ENCODE peak calls at places on chromosomes 1 and 21, in four cellular contexts. One of them, this sample, is unnamed.

GRCh38 chr1:227897704-227898438 is 49.9 kb downstream of the WNT9A start:
- DNase-seq in WTC11: peak; percentile 5
- DNase-seq in K562: no peak
- DNase-seq in GM12878: no peak
- DNase-seq in this sample: no peak

GRCh38 chr1:245538671-245539070 is 383.9 kb downstream of the KIF26B start:
- DNase-seq in WTC11: no peak
- DNase-seq in K562: no peak
- DNase-seq in GM12878: no peak
- DNase-seq in this sample: no peak

GRCh38 chr1:215887618-215888017 is 320.5 kb downstream of the KCTD3 start:
- DNase-seq in WTC11: no peak
- DNase-seq in K562: no peak
- DNase-seq in GM12878: no peak
- DNase-seq in this sample: no peak

GRCh38 chr1:221431068-221431651 is 310.7 kb downstream of the DUSP10 start:
- DNase-seq in WTC11: no peak
- DNase-seq in K562: no peak
- DNase-seq in GM12878: no peak
- DNase-seq in this sample: no peak

GRCh38 chr1:150386546-150387080 is 22.7 kb downstream of the RPRD2 start:
- DNase-seq in WTC11: no peak
- DNase-seq in K562: no peak
- DNase-seq in GM12878: no peak
- DNase-seq in this sample: no peak

GRCh38 chr1:58200437-58200836 is 346.1 kb downstream of the OMA1 start:
- DNase-seq in WTC11: no peak
- DNase-seq in K562: no peak
- DNase-seq in GM12878: no peak
- DNase-seq in this sample: no peak

GRCh38 chr1:109539676-109540075 is at the start of gene GPR61:
- DNase-seq in WTC11: no peak
- DNase-seq in K562: no peak
- DNase-seq in GM12878: no peak
- DNase-seq in this sample: no peak

GRCh38 chr21:25838809-25839208 is 104.0 kb downstream of the GABPA start:
- DNase-seq in WTC11: no peak
- DNase-seq in K562: no peak
- DNase-seq in GM12878: no peak
- DNase-seq in this sample: no peak

GRCh38 chr1:109979489-109980091 is 5.0 kb upstream of the AHCYL1 start:
- DNase-seq in WTC11: no peak
- DNase-seq in K562: peak; percentile 52
- DNase-seq in GM12878: no peak
- DNase-seq in this sample: no peak

GRCh38 chr21:36630485-36631206 is 68.3 kb upstream of the SIM2 start:
- DNase-seq in WTC11: peak; percentile 91
- DNase-seq in K562: peak; percentile 86
- DNase-seq in GM12878: no peak
- DNase-seq in this sample: peak; percentile 48

GRCh38 chr1:150596095-150596892 is 16.9 kb upstream of the MCL1 start:
- DNase-seq in WTC11: no peak
- DNase-seq in K562: no peak
- DNase-seq in GM12878: no peak
- DNase-seq in this sample: no peak

GRCh38 chr1:14914351-14914988 is 239.1 kb upstream of the TMEM51 start:
- DNase-seq in WTC11: no peak
- DNase-seq in K562: no peak
- DNase-seq in GM12878: no peak
- DNase-seq in this sample: no peak

GRCh38 chr1:169020684-169021083 is 85.8 kb upstream of the ATP1B1 start:
- DNase-seq in WTC11: no peak
- DNase-seq in K562: no peak
- DNase-seq in GM12878: no peak
- DNase-seq in this sample: no peak

GRCh38 chr1:86499987-86500593 is 31.4 kb downstream of the CLCA1 start:
- DNase-seq in WTC11: no peak
- DNase-seq in K562: peak; percentile 50
- DNase-seq in GM12878: no peak
- DNase-seq in this sample: peak; percentile 32

GRCh38 chr1:99629164-99629563 is 16.7 kb upstream of the PALMD start:
- DNase-seq in WTC11: no peak
- DNase-seq in K562: no peak
- DNase-seq in GM12878: no peak
- DNase-seq in this sample: no peak

GRCh38 chr1:111309690-111310089 is 19.0 kb downstream of the CHIA start:
- DNase-seq in WTC11: no peak
- DNase-seq in K562: no peak
- DNase-seq in GM12878: no peak
- DNase-seq in this sample: no peak

DNA sequence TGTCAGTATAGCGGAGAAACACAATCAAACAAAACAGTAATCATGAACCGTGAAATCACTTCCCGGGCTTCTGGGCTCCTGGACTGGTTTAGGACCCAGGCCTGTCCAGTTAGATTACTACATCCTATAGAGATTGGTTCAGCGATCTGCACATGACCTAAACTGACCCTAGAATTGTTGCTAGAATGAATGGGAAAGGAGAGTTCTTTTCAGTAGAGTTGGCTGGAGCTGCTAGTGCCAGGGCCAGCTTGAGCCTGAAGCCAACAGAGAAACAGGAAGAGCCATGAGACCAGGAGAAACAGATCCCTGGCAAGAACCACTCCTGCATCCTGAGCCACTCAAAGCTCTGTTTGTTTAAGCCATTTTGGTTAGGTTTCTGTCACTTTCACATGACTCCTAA is 474.3 kb upstream of the C1orf87 start:
- DNase-seq in WTC11: no peak
- DNase-seq in K562: no peak
- DNase-seq in GM12878: no peak
- DNase-seq in this sample: no peak
- TF ChIP-seq CBFB in WTC11: no peak
- TF ChIP-seq CBFB in K562: no peak
- TF ChIP-seq CBFB in GM12878: no peak
- TF ChIP-seq CBFB in this sample: no peak

GRCh38 chr1:55069280-55069679 is 29.9 kb downstream of the PCSK9 start:
- DNase-seq in WTC11: no peak
- DNase-seq in K562: no peak
- DNase-seq in GM12878: no peak
- DNase-seq in this sample: no peak
- TF ChIP-seq CBFB in WTC11: no peak
- TF ChIP-seq CBFB in K562: no peak
- TF ChIP-seq CBFB in GM12878: no peak
- TF ChIP-seq CBFB in this sample: no peak

DNA sequence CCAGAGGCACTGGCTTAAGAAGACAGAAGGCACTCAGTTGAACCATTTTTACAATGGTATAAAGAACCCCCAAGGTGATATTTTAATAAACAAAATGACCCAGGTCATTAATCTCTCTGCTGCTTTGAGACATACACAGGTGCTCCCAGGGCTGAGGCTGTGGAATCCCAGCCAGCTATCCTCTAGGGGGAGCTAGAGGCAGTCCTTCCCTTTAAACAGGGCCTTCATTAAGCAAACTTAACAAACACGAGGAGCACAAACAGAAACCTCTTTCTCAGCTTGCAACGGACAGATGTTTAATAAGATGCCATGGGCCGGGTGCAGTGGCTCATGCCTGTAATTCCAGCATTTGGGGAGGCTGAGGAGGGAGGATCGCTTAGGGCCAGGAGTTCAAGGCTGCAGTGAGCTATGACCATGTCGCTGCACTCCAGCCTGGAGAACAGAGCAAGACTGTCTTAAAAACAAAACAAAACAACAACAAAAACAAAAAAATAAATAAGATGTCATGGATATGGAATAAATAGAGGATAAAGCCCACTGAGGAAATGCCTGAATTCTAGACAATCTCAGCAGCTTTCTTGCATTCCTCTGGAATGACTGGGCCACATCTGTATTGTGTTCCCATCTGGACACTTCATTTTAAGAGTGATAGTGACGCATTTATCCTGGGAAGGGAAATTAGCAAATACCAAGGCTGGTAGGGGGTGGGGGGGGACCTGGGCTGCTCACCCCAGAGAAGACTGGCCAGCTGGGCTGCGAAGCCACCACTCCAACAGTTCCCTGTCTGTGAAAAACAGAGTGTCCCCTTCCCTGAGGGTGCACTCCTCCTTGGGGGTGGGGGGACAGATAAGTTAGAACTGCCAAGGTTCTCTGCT is 106.5 kb downstream of the HIVEP3 start:
- DNase-seq in WTC11: peak; percentile 74
- DNase-seq in K562: peak; percentile 70
- DNase-seq in GM12878: no peak
- DNase-seq in this sample: peak; percentile 14
- TF ChIP-seq CBFB in WTC11: no peak
- TF ChIP-seq CBFB in K562: no peak
- TF ChIP-seq CBFB in GM12878: no peak
- TF ChIP-seq CBFB in this sample: no peak

GRCh38 chr1:212528501-212528900 is 80.1 kb upstream of the ATF3 start:
- DNase-seq in WTC11: no peak
- DNase-seq in K562: no peak
- DNase-seq in GM12878: no peak
- DNase-seq in this sample: no peak

GRCh38 chr1:212526111-212526491 is 82.5 kb upstream of the ATF3 start:
- DNase-seq in WTC11: no peak
- DNase-seq in K562: no peak
- DNase-seq in GM12878: no peak
- DNase-seq in this sample: no peak

GRCh38 chr1:212531796-212532195 is 76.8 kb upstream of the ATF3 start:
- DNase-seq in WTC11: no peak
- DNase-seq in K562: no peak
- DNase-seq in GM12878: no peak
- DNase-seq in this sample: no peak

GRCh38 chr1:212531267-212531666 is 77.3 kb upstream of the ATF3 start:
- DNase-seq in WTC11: no peak
- DNase-seq in K562: no peak
- DNase-seq in GM12878: no peak
- DNase-seq in this sample: no peak

GRCh38 chr1:212529211-212529731 is 79.3 kb upstream of the ATF3 start:
- DNase-seq in WTC11: no peak
- DNase-seq in K562: no peak
- DNase-seq in GM12878: no peak
- DNase-seq in this sample: no peak
- TF ChIP-seq CBFB in WTC11: no peak
- TF ChIP-seq CBFB in K562: no peak
- TF ChIP-seq CBFB in GM12878: no peak
- TF ChIP-seq CBFB in this sample: no peak

GRCh38 chr1:26322042-26322331 is 4.2 kb downstream of the CD52 start:
- DNase-seq in WTC11: no peak
- DNase-seq in K562: no peak
- DNase-seq in GM12878: no peak
- DNase-seq in this sample: no peak

GRCh38 chr1:26323382-26323781 is 5.6 kb downstream of the CD52 start:
- DNase-seq in WTC11: no peak
- DNase-seq in K562: no peak
- DNase-seq in GM12878: no peak
- DNase-seq in this sample: no peak

GRCh38 chr1:26318338-26319064 is 743 bp downstream of the CD52 start:
- DNase-seq in WTC11: no peak
- DNase-seq in K562: peak; percentile 48
- DNase-seq in GM12878: no peak
- DNase-seq in this sample: no peak

GRCh38 chr1:26321315-26322041 is 3.7 kb downstream of the CD52 start:
- DNase-seq in WTC11: peak; percentile 98
- DNase-seq in K562: peak; percentile 91
- DNase-seq in GM12878: peak; percentile 57
- DNase-seq in this sample: peak; percentile 69

GRCh38 chr1:26320896-26321295 is 3.1 kb downstream of the CD52 start:
- DNase-seq in WTC11: no peak
- DNase-seq in K562: no peak
- DNase-seq in GM12878: no peak
- DNase-seq in this sample: no peak
- TF ChIP-seq CBFB in WTC11: no peak
- TF ChIP-seq CBFB in K562: no peak
- TF ChIP-seq CBFB in GM12878: no peak
- TF ChIP-seq CBFB in this sample: no peak

DNA sequence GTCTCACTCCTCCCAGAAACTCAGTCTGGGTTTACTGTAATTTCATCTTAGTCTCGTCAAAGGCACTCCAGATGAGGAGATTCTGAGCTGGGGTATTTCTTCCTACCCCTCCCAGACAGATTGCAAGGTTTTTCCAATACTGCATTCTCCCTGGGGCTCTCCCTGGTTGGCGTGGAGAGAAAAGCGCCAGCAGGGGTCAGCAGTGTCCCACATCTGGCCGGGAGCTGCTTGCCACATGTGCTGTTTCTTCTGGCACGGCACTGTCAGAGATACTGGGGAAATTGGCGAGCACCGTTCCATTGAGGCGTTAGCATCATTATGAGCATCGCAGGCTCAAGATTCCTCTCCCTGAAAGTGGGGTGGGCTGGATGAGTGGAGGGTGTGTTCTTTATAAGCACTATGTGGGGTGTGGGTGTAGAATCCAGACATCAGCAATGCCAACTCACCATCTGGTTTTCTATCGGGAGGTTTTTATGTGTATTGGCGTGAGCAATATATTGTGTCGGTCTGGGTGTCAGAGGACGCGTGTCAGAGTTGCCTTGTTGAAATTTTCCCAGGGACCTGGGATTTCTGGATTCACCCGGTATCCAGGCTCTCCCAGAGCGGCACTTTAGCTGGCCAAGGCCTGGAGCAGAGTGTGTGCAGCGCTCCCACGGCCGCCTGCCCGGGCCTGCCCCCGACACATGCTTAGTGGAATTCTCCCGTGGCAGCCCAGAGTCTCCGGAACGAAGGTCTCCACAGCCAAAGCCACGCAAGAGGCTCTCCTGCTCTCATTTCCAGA is 8.0 kb upstream of the NAV1 start:
- DNase-seq in WTC11: peak; percentile 90
- DNase-seq in K562: peak; percentile 76
- DNase-seq in GM12878: no peak
- DNase-seq in this sample: peak; percentile 43
- TF ChIP-seq CBFB in WTC11: no peak
- TF ChIP-seq CBFB in K562: no peak
- TF ChIP-seq CBFB in GM12878: no peak
- TF ChIP-seq CBFB in this sample: no peak

GRCh38 chr1:84704872-84705426 is 14.7 kb upstream of the SSX2IP start:
- DNase-seq in WTC11: no peak
- DNase-seq in K562: no peak
- DNase-seq in GM12878: no peak
- DNase-seq in this sample: no peak
- TF ChIP-seq CBFB in WTC11: no peak
- TF ChIP-seq CBFB in K562: no peak
- TF ChIP-seq CBFB in GM12878: no peak
- TF ChIP-seq CBFB in this sample: no peak

GRCh38 chr1:243452092-243452491 is 196.3 kb downstream of the SDCCAG8 start:
- DNase-seq in WTC11: no peak
- DNase-seq in K562: no peak
- DNase-seq in GM12878: no peak
- DNase-seq in this sample: no peak
- TF ChIP-seq CBFB in WTC11: no peak
- TF ChIP-seq CBFB in K562: no peak
- TF ChIP-seq CBFB in GM12878: no peak
- TF ChIP-seq CBFB in this sample: no peak

DNA sequence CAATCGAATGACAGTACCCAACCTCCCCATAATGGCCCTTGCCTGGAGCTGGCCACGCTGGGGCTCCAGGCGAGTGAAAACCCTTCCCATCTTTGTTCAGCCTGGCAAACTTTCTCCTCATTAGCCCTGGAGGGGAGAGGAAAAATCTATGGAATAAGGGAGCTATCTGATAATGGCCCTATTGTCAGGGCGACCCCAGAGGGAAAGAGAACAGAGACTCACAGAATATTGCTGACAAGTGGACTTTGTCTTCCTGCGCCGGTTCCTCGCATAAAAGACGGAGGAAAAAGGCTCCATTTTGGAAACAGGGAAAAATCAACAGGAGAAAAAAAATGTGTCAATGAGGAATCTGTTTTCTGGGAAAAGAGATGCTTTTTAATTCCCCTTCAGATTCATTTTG is 13.0 kb upstream of the ARHGEF16 start:
- DNase-seq in WTC11: no peak
- DNase-seq in K562: no peak
- DNase-seq in GM12878: no peak
- DNase-seq in this sample: peak; percentile 62
- TF ChIP-seq CBFB in WTC11: no peak
- TF ChIP-seq CBFB in K562: no peak
- TF ChIP-seq CBFB in GM12878: no peak
- TF ChIP-seq CBFB in this sample: no peak